ENCODE peak calls at places on chromosome 4, in six cellular contexts. Q is K562, G is right cardiac atrium, D is ureter, I is tibial artery, F is kidney epithelial cell. B is an unnamed sample.
A peak's percentile ranks its signal among the peaks of the same experiment; 100 is the strongest.

GRCh38 chr4:7044415-7044930 is 1.3 kb downstream of the TADA2B start:
- DNase-seq in Q (no peak), G (no peak), D (no peak), I (no peak), F (no peak), B (no peak)

GRCh38 chr4:27759621-27760020 is 899.0 kb downstream of the STIM2 start:
- DNase-seq in Q (no peak), G (no peak), D (no peak), I (no peak), F (no peak), B (no peak)

GRCh38 chr4:165873298-165874071 is 448 bp downstream of the TLL1 start:
- DNase-seq in Q (no peak), G (peak; percentile 75), D (no peak), I (no peak), F (no peak), B (no peak)

GRCh38 chr4:109041463-109041862 is 261.0 kb downstream of the COL25A1 start:
- DNase-seq in Q (no peak), G (no peak), D (no peak), I (no peak), F (no peak), B (no peak)

GRCh38 chr4:76023381-76023780 is at the start of gene CXCL10:
- DNase-seq in Q (no peak), G (no peak), D (no peak), I (no peak), F (no peak), B (peak; percentile 28)

GRCh38 chr4:39637572-39638357 is 900 bp downstream of the SMIM14 start:
- DNase-seq in Q (peak; percentile 41), G (peak; percentile 70), D (no peak), I (no peak), F (no peak), B (peak; percentile 47)

GRCh38 chr4:22875592-22876257 is 183.0 kb downstream of the GBA3 start:
- DNase-seq in Q (no peak), G (no peak), D (no peak), I (no peak), F (no peak), B (no peak)

GRCh38 chr4:73764513-73764912 is 24.1 kb downstream of the CXCL8 start:
- DNase-seq in Q (no peak), G (no peak), D (no peak), I (no peak), F (no peak), B (no peak)

GRCh38 chr4:94726524-94727123 is 31.1 kb upstream of the BMPR1B start:
- DNase-seq in Q (no peak), G (no peak), D (no peak), I (no peak), F (no peak), B (no peak)

GRCh38 chr4:176274441-176274840 is 5.4 kb upstream of the ASB5 start:
- DNase-seq in Q (no peak), G (no peak), D (no peak), I (no peak), F (no peak), B (peak; percentile 37)

GRCh38 chr4:163681208-163681821 is 186.8 kb downstream of the TMA16 start:
- DNase-seq in Q (peak; percentile 26), G (no peak), D (no peak), I (no peak), F (no peak), B (no peak)

GRCh38 chr4:4502694-4503311 is 39.0 kb downstream of the STX18 start:
- DNase-seq in Q (peak; percentile 32), G (no peak), D (no peak), I (no peak), F (no peak), B (no peak)

GRCh38 chr4:150867148-150867547 is 147.9 kb downstream of the LRBA start:
- DNase-seq in Q (peak; percentile 71), G (no peak), D (no peak), I (no peak), F (no peak), B (peak; percentile 46)

GRCh38 chr4:21638171-21638715 is 310.3 kb downstream of the KCNIP4 start:
- DNase-seq in Q (no peak), G (no peak), D (no peak), I (no peak), F (no peak), B (no peak)

GRCh38 chr4:17647927-17648326 is 33.5 kb downstream of the MED28 start:
- DNase-seq in Q (no peak), G (no peak), D (no peak), I (no peak), F (no peak), B (no peak)

GRCh38 chr4:161929966-161930365 is 233.8 kb downstream of the FSTL5 start:
- DNase-seq in Q (no peak), G (no peak), D (no peak), I (no peak), F (peak; percentile 29), B (no peak)

GRCh38 chr4:161656525-161656924 is 507.3 kb downstream of the FSTL5 start:
- DNase-seq in Q (no peak), G (no peak), D (no peak), I (no peak), F (no peak), B (no peak)

GRCh38 chr4:8376361-8377102 is 64.0 kb downstream of the ACOX3 start:
- DNase-seq in Q (no peak), G (peak; percentile 50), D (no peak), I (no peak), F (no peak), B (no peak)

GRCh38 chr4:167956676-167957075 is 135.7 kb upstream of the ANXA10 start:
- DNase-seq in Q (no peak), G (no peak), D (no peak), I (no peak), F (no peak), B (no peak)

B was measured in RCC 7860.